ENCODE peak calls at places on chromosomes 16 and 17, in seven cellular contexts. One of them, this sample, is unnamed.

GRCh38 chr16:22001591-22001990 is 675 bp upstream of the PDZD9 start:
- DNase-seq in T1000: no peak
- DNase-seq in A549: no peak
- DNase-seq in stimulated activated CD4-positive, alpha-beta T cell treated with anti-CD3 and anti-CD28 coated beads, TNF-alpha, amount 100 ng/mL, for 24 hours: no peak
- DNase-seq in omental fat pad: no peak
- DNase-seq in GM12865: no peak
- DNase-seq in T follicular helper cell: no peak
- DNase-seq in this sample: no peak

GRCh38 chr16:83015871-83016270 is 389.1 kb downstream of the CDH13 start:
- DNase-seq in T follicular helper cell: no peak
- DNase-seq in GM12865: no peak
- DNase-seq in T1000: peak
- DNase-seq in A549: no peak
- DNase-seq in omental fat pad: no peak
- DNase-seq in stimulated activated CD4-positive, alpha-beta T cell treated with anti-CD3 and anti-CD28 coated beads, TNF-alpha, amount 100 ng/mL, for 24 hours: no peak
- DNase-seq in this sample: no peak

GRCh38 chr17:27511154-27511553 is 54.9 kb downstream of the KSR1 start:
- DNase-seq in omental fat pad: no peak
- DNase-seq in GM12865: no peak
- DNase-seq in T follicular helper cell: no peak
- DNase-seq in T1000: no peak
- DNase-seq in A549: no peak
- DNase-seq in stimulated activated CD4-positive, alpha-beta T cell treated with anti-CD3 and anti-CD28 coated beads, TNF-alpha, amount 100 ng/mL, for 24 hours: no peak
- DNase-seq in this sample: no peak

GRCh38 chr17:76642994-76643393 is 563 bp downstream of the ST6GALNAC1 start:
- DNase-seq in GM12865: no peak
- DNase-seq in T follicular helper cell: no peak
- DNase-seq in T1000: no peak
- DNase-seq in A549: no peak
- DNase-seq in omental fat pad: no peak
- DNase-seq in stimulated activated CD4-positive, alpha-beta T cell treated with anti-CD3 and anti-CD28 coated beads, TNF-alpha, amount 100 ng/mL, for 24 hours: no peak
- DNase-seq in this sample: no peak

GRCh38 chr17:75654176-75654575 is 12.8 kb downstream of the RECQL5 start:
- DNase-seq in T1000: no peak
- DNase-seq in GM12865: no peak
- DNase-seq in A549: no peak
- DNase-seq in T follicular helper cell: no peak
- DNase-seq in stimulated activated CD4-positive, alpha-beta T cell treated with anti-CD3 and anti-CD28 coated beads, TNF-alpha, amount 100 ng/mL, for 24 hours: no peak
- DNase-seq in omental fat pad: no peak
- DNase-seq in this sample: peak

GRCh38 chr17:22512997-22513538 is 820.7 kb downstream of the KCNJ18 start:
- DNase-seq in stimulated activated CD4-positive, alpha-beta T cell treated with anti-CD3 and anti-CD28 coated beads, TNF-alpha, amount 100 ng/mL, for 24 hours: no peak
- DNase-seq in GM12865: no peak
- DNase-seq in T follicular helper cell: no peak
- DNase-seq in omental fat pad: no peak
- DNase-seq in A549: no peak
- DNase-seq in T1000: no peak
- DNase-seq in this sample: peak

GRCh38 chr16:74660383-74660782 is 6.3 kb downstream of the RFWD3 start:
- DNase-seq in T follicular helper cell: no peak
- DNase-seq in omental fat pad: no peak
- DNase-seq in A549: no peak
- DNase-seq in stimulated activated CD4-positive, alpha-beta T cell treated with anti-CD3 and anti-CD28 coated beads, TNF-alpha, amount 100 ng/mL, for 24 hours: no peak
- DNase-seq in T1000: no peak
- DNase-seq in GM12865: no peak
- DNase-seq in this sample: no peak

GRCh38 chr16:66740010-66740409 is 11.4 kb downstream of the DYNC1LI2 start:
- DNase-seq in GM12865: peak
- DNase-seq in T1000: no peak
- DNase-seq in A549: peak
- DNase-seq in T follicular helper cell: no peak
- DNase-seq in stimulated activated CD4-positive, alpha-beta T cell treated with anti-CD3 and anti-CD28 coated beads, TNF-alpha, amount 100 ng/mL, for 24 hours: no peak
- DNase-seq in omental fat pad: no peak
- DNase-seq in this sample: no peak

GRCh38 chr17:7716299-7716886 is 1.2 kb upstream of the DNAH2 start:
- DNase-seq in T follicular helper cell: no peak
- DNase-seq in T1000: no peak
- DNase-seq in A549: no peak
- DNase-seq in GM12865: no peak
- DNase-seq in omental fat pad: no peak
- DNase-seq in stimulated activated CD4-positive, alpha-beta T cell treated with anti-CD3 and anti-CD28 coated beads, TNF-alpha, amount 100 ng/mL, for 24 hours: no peak
- DNase-seq in this sample: no peak

GRCh38 chr17:57722704-57723043 is 22.4 kb downstream of the CCDC182 start:
- DNase-seq in stimulated activated CD4-positive, alpha-beta T cell treated with anti-CD3 and anti-CD28 coated beads, TNF-alpha, amount 100 ng/mL, for 24 hours: no peak
- DNase-seq in T follicular helper cell: no peak
- DNase-seq in T1000: no peak
- DNase-seq in A549: no peak
- DNase-seq in omental fat pad: no peak
- DNase-seq in GM12865: no peak
- DNase-seq in this sample: no peak

GRCh38 chr16:30142672-30143346 is 19.8 kb upstream of the MAPK3 start:
- DNase-seq in stimulated activated CD4-positive, alpha-beta T cell treated with anti-CD3 and anti-CD28 coated beads, TNF-alpha, amount 100 ng/mL, for 24 hours: no peak
- DNase-seq in omental fat pad: no peak
- DNase-seq in A549: no peak
- DNase-seq in GM12865: peak
- DNase-seq in T follicular helper cell: no peak
- DNase-seq in T1000: no peak
- DNase-seq in this sample: no peak

GRCh38 chr16:27729516-27730304 is 179.8 kb downstream of the KATNIP start:
- DNase-seq in A549: no peak
- DNase-seq in T1000: no peak
- DNase-seq in stimulated activated CD4-positive, alpha-beta T cell treated with anti-CD3 and anti-CD28 coated beads, TNF-alpha, amount 100 ng/mL, for 24 hours: no peak
- DNase-seq in GM12865: no peak
- DNase-seq in T follicular helper cell: no peak
- DNase-seq in omental fat pad: no peak
- DNase-seq in this sample: no peak

GRCh38 chr16:82197540-82198240 is 27.7 kb upstream of the MPHOSPH6 start:
- DNase-seq in T1000: no peak
- DNase-seq in omental fat pad: no peak
- DNase-seq in T follicular helper cell: no peak
- DNase-seq in GM12865: no peak
- DNase-seq in A549: no peak
- DNase-seq in stimulated activated CD4-positive, alpha-beta T cell treated with anti-CD3 and anti-CD28 coated beads, TNF-alpha, amount 100 ng/mL, for 24 hours: no peak
- DNase-seq in this sample: no peak

GRCh38 chr16:73028721-73029361 is 19.1 kb downstream of the ZFHX3 start:
- DNase-seq in A549: no peak
- DNase-seq in GM12865: no peak
- DNase-seq in stimulated activated CD4-positive, alpha-beta T cell treated with anti-CD3 and anti-CD28 coated beads, TNF-alpha, amount 100 ng/mL, for 24 hours: no peak
- DNase-seq in T1000: no peak
- DNase-seq in omental fat pad: no peak
- DNase-seq in T follicular helper cell: no peak
- DNase-seq in this sample: no peak

GRCh38 chr17:65560628-65561371 is 648 bp downstream of the AXIN2 start:
- DNase-seq in A549: peak
- DNase-seq in T follicular helper cell: peak
- DNase-seq in T1000: peak
- DNase-seq in omental fat pad: peak
- DNase-seq in stimulated activated CD4-positive, alpha-beta T cell treated with anti-CD3 and anti-CD28 coated beads, TNF-alpha, amount 100 ng/mL, for 24 hours: peak
- DNase-seq in GM12865: peak
- DNase-seq in this sample: peak

GRCh38 chr16:52099382-52099781 is 447.6 kb downstream of the TOX3 start:
- DNase-seq in omental fat pad: no peak
- DNase-seq in T follicular helper cell: no peak
- DNase-seq in T1000: no peak
- DNase-seq in A549: no peak
- DNase-seq in GM12865: no peak
- DNase-seq in stimulated activated CD4-positive, alpha-beta T cell treated with anti-CD3 and anti-CD28 coated beads, TNF-alpha, amount 100 ng/mL, for 24 hours: no peak
- DNase-seq in this sample: no peak

GRCh38 chr17:42212382-42212781 is 18.1 kb upstream of the GHDC start:
- DNase-seq in T1000: no peak
- DNase-seq in stimulated activated CD4-positive, alpha-beta T cell treated with anti-CD3 and anti-CD28 coated beads, TNF-alpha, amount 100 ng/mL, for 24 hours: no peak
- DNase-seq in A549: no peak
- DNase-seq in GM12865: no peak
- DNase-seq in T follicular helper cell: no peak
- DNase-seq in omental fat pad: no peak
- DNase-seq in this sample: no peak

GRCh38 chr16:84484579-84485254 is 19.7 kb downstream of the MEAK7 start:
- DNase-seq in A549: peak
- DNase-seq in T follicular helper cell: no peak
- DNase-seq in T1000: no peak
- DNase-seq in omental fat pad: no peak
- DNase-seq in stimulated activated CD4-positive, alpha-beta T cell treated with anti-CD3 and anti-CD28 coated beads, TNF-alpha, amount 100 ng/mL, for 24 hours: no peak
- DNase-seq in GM12865: peak
- DNase-seq in this sample: peak

GRCh38 chr16:12099451-12100123 is 123.1 kb downstream of the SNX29 start:
- DNase-seq in omental fat pad: no peak
- DNase-seq in GM12865: no peak
- DNase-seq in T follicular helper cell: no peak
- DNase-seq in T1000: no peak
- DNase-seq in A549: no peak
- DNase-seq in stimulated activated CD4-positive, alpha-beta T cell treated with anti-CD3 and anti-CD28 coated beads, TNF-alpha, amount 100 ng/mL, for 24 hours: no peak
- DNase-seq in this sample: no peak

GRCh38 chr16:53007095-53007494 is 45.6 kb downstream of the CHD9NB start:
- DNase-seq in stimulated activated CD4-positive, alpha-beta T cell treated with anti-CD3 and anti-CD28 coated beads, TNF-alpha, amount 100 ng/mL, for 24 hours: no peak
- DNase-seq in A549: no peak
- DNase-seq in T1000: no peak
- DNase-seq in GM12865: peak
- DNase-seq in T follicular helper cell: no peak
- DNase-seq in omental fat pad: no peak
- DNase-seq in this sample: no peak

GRCh38 chr16:19001788-19002187 is 18.1 kb downstream of the TMC7 start:
- DNase-seq in stimulated activated CD4-positive, alpha-beta T cell treated with anti-CD3 and anti-CD28 coated beads, TNF-alpha, amount 100 ng/mL, for 24 hours: no peak
- DNase-seq in GM12865: no peak
- DNase-seq in T1000: peak
- DNase-seq in T follicular helper cell: no peak
- DNase-seq in omental fat pad: no peak
- DNase-seq in A549: no peak
- DNase-seq in this sample: no peak

GRCh38 chr16:53999123-53999522 is 287.5 kb downstream of the IRX3 start:
- DNase-seq in T follicular helper cell: no peak
- DNase-seq in GM12865: no peak
- DNase-seq in stimulated activated CD4-positive, alpha-beta T cell treated with anti-CD3 and anti-CD28 coated beads, TNF-alpha, amount 100 ng/mL, for 24 hours: no peak
- DNase-seq in omental fat pad: no peak
- DNase-seq in T1000: no peak
- DNase-seq in A549: no peak
- DNase-seq in this sample: no peak

GRCh38 chr17:33964344-33964979 is 290.6 kb upstream of the CCL2 start:
- DNase-seq in stimulated activated CD4-positive, alpha-beta T cell treated with anti-CD3 and anti-CD28 coated beads, TNF-alpha, amount 100 ng/mL, for 24 hours: no peak
- DNase-seq in T1000: no peak
- DNase-seq in A549: no peak
- DNase-seq in T follicular helper cell: no peak
- DNase-seq in GM12865: peak
- DNase-seq in omental fat pad: no peak
- DNase-seq in this sample: no peak

GRCh38 chr16:86529160-86529559 is 18.8 kb downstream of the FOXF1 start:
- DNase-seq in T follicular helper cell: no peak
- DNase-seq in GM12865: no peak
- DNase-seq in stimulated activated CD4-positive, alpha-beta T cell treated with anti-CD3 and anti-CD28 coated beads, TNF-alpha, amount 100 ng/mL, for 24 hours: no peak
- DNase-seq in omental fat pad: no peak
- DNase-seq in A549: no peak
- DNase-seq in T1000: no peak
- DNase-seq in this sample: no peak

GRCh38 chr17:9021158-9021984 is at the start of gene NTN1:
- DNase-seq in A549: no peak
- DNase-seq in omental fat pad: no peak
- DNase-seq in T1000: no peak
- DNase-seq in stimulated activated CD4-positive, alpha-beta T cell treated with anti-CD3 and anti-CD28 coated beads, TNF-alpha, amount 100 ng/mL, for 24 hours: peak
- DNase-seq in GM12865: peak
- DNase-seq in T follicular helper cell: peak
- DNase-seq in this sample: peak

GRCh38 chr17:74827800-74828199 is 31.9 kb downstream of the GRIN2C start:
- DNase-seq in GM12865: no peak
- DNase-seq in omental fat pad: no peak
- DNase-seq in T1000: no peak
- DNase-seq in stimulated activated CD4-positive, alpha-beta T cell treated with anti-CD3 and anti-CD28 coated beads, TNF-alpha, amount 100 ng/mL, for 24 hours: no peak
- DNase-seq in A549: no peak
- DNase-seq in T follicular helper cell: no peak
- DNase-seq in this sample: no peak

GRCh38 chr17:77365584-77366186 is 224.9 kb downstream of the SEC14L1 start:
- DNase-seq in T1000: peak
- DNase-seq in GM12865: no peak
- DNase-seq in T follicular helper cell: no peak
- DNase-seq in stimulated activated CD4-positive, alpha-beta T cell treated with anti-CD3 and anti-CD28 coated beads, TNF-alpha, amount 100 ng/mL, for 24 hours: no peak
- DNase-seq in omental fat pad: no peak
- DNase-seq in A549: peak
- DNase-seq in this sample: no peak

GRCh38 chr16:76796978-76797377 is 394.0 kb upstream of the MON1B start:
- DNase-seq in T1000: no peak
- DNase-seq in GM12865: no peak
- DNase-seq in stimulated activated CD4-positive, alpha-beta T cell treated with anti-CD3 and anti-CD28 coated beads, TNF-alpha, amount 100 ng/mL, for 24 hours: no peak
- DNase-seq in T follicular helper cell: no peak
- DNase-seq in A549: no peak
- DNase-seq in omental fat pad: no peak
- DNase-seq in this sample: no peak

GRCh38 chr17:50238594-50239287 is 35.5 kb upstream of the TMEM92 start:
- DNase-seq in A549: no peak
- DNase-seq in omental fat pad: no peak
- DNase-seq in T follicular helper cell: no peak
- DNase-seq in GM12865: no peak
- DNase-seq in stimulated activated CD4-positive, alpha-beta T cell treated with anti-CD3 and anti-CD28 coated beads, TNF-alpha, amount 100 ng/mL, for 24 hours: no peak
- DNase-seq in T1000: no peak
- DNase-seq in this sample: no peak

GRCh38 chr16:74601131-74601871 is 5.6 kb downstream of the GLG1 start:
- DNase-seq in T1000: no peak
- DNase-seq in GM12865: peak
- DNase-seq in A549: no peak
- DNase-seq in T follicular helper cell: peak
- DNase-seq in stimulated activated CD4-positive, alpha-beta T cell treated with anti-CD3 and anti-CD28 coated beads, TNF-alpha, amount 100 ng/mL, for 24 hours: peak
- DNase-seq in omental fat pad: no peak
- DNase-seq in this sample: no peak

GRCh38 chr17:82754297-82755208 is 2.7 kb downstream of the TBCD start:
- DNase-seq in stimulated activated CD4-positive, alpha-beta T cell treated with anti-CD3 and anti-CD28 coated beads, TNF-alpha, amount 100 ng/mL, for 24 hours: no peak
- DNase-seq in A549: no peak
- DNase-seq in T follicular helper cell: no peak
- DNase-seq in T1000: no peak
- DNase-seq in omental fat pad: no peak
- DNase-seq in GM12865: no peak
- DNase-seq in this sample: peak

GRCh38 chr17:45997624-45998023 is 1.4 kb upstream of the STH start:
- DNase-seq in T follicular helper cell: no peak
- DNase-seq in GM12865: no peak
- DNase-seq in stimulated activated CD4-positive, alpha-beta T cell treated with anti-CD3 and anti-CD28 coated beads, TNF-alpha, amount 100 ng/mL, for 24 hours: no peak
- DNase-seq in omental fat pad: no peak
- DNase-seq in T1000: peak
- DNase-seq in A549: no peak
- DNase-seq in this sample: no peak

GRCh38 chr16:79131676-79132075 is 468.9 kb downstream of the MAF start:
- DNase-seq in T follicular helper cell: no peak
- DNase-seq in T1000: no peak
- DNase-seq in A549: no peak
- DNase-seq in omental fat pad: no peak
- DNase-seq in GM12865: no peak
- DNase-seq in stimulated activated CD4-positive, alpha-beta T cell treated with anti-CD3 and anti-CD28 coated beads, TNF-alpha, amount 100 ng/mL, for 24 hours: no peak
- DNase-seq in this sample: no peak

GRCh38 chr17:30230596-30231125 is 4.8 kb downstream of the SLC6A4 start:
- DNase-seq in T follicular helper cell: no peak
- DNase-seq in stimulated activated CD4-positive, alpha-beta T cell treated with anti-CD3 and anti-CD28 coated beads, TNF-alpha, amount 100 ng/mL, for 24 hours: no peak
- DNase-seq in GM12865: no peak
- DNase-seq in T1000: no peak
- DNase-seq in omental fat pad: no peak
- DNase-seq in A549: no peak
- DNase-seq in this sample: no peak

This sample was measured in ecto neural progenitor cell.